ENCODE peak calls at places on chromosomes 6 and 20, in five cellular contexts. V is T-helper 9 cell, O is anterior cingulate cortex, A is AG08395, L is upper lobe of right lung. Q is an unnamed sample.

GRCh38 chr6:153129873-153130514 is 1.1 kb downstream of the RGS17 start:
- DNase-seq in V (no peak), O (peak), A (peak), L (no peak), Q (no peak)

GRCh38 chr20:8073024-8073832 is 53.7 kb upstream of the TMX4 start:
- DNase-seq in V (no peak), O (no peak), A (peak), L (no peak), Q (no peak)

GRCh38 chr6:44126320-44127149 is 717 bp downstream of the MRPL14 start:
- DNase-seq in V (peak), O (no peak), A (peak), L (peak), Q (peak)

GRCh38 chr20:561437-562231 is 18.0 kb upstream of the CSNK2A1 start:
- DNase-seq in V (peak), O (peak), A (peak), L (no peak), Q (no peak)

GRCh38 chr20:19449051-19449450 is 236.6 kb downstream of the SLC24A3 start:
- DNase-seq in V (no peak), O (no peak), A (no peak), L (no peak), Q (no peak)

GRCh38 chr20:62922451-62922921 is 3.8 kb downstream of the DIDO1 start:
- DNase-seq in V (peak), O (no peak), A (no peak), L (no peak), Q (no peak)

GRCh38 chr6:45808917-45809316 is 206.7 kb downstream of the CLIC5 start:
- DNase-seq in V (no peak), O (no peak), A (no peak), L (no peak), Q (no peak)

GRCh38 chr6:1600764-1601615 is 8.7 kb upstream of the FOXC1 start:
- DNase-seq in V (no peak), O (no peak), A (no peak), L (no peak), Q (no peak)

GRCh38 chr6:110882824-110883554 is 8.4 kb downstream of the AMD1 start:
- DNase-seq in V (no peak), O (no peak), A (no peak), L (no peak), Q (no peak)

GRCh38 chr6:53361549-53362031 is 12.8 kb upstream of the ELOVL5 start:
- DNase-seq in V (peak), O (peak), A (peak), L (peak), Q (peak)

GRCh38 chr6:6801002-6801329 is 212.4 kb downstream of the LY86 start:
- DNase-seq in V (no peak), O (no peak), A (no peak), L (no peak), Q (no peak)

GRCh38 chr6:15444881-15445280 is 199.0 kb downstream of the JARID2 start:
- DNase-seq in V (no peak), O (no peak), A (no peak), L (no peak), Q (no peak)

GRCh38 chr6:132960720-132961119 is 146.4 kb downstream of the RPS12 start:
- DNase-seq in V (no peak), O (no peak), A (no peak), L (no peak), Q (no peak)

GRCh38 chr20:24770628-24771556 is 178.2 kb upstream of the CST7 start:
- DNase-seq in V (no peak), O (no peak), A (no peak), L (no peak), Q (no peak)

GRCh38 chr6:125944434-125944816 is 12.1 kb upstream of the HINT3 start:
- DNase-seq in V (no peak), O (no peak), A (peak), L (peak), Q (no peak)

GRCh38 chr6:134609862-134610261 is 291.9 kb upstream of the SGK1 start:
- DNase-seq in V (no peak), O (no peak), A (no peak), L (no peak), Q (no peak)

GRCh38 chr6:95309545-95309944 is 267.8 kb upstream of the MANEA start:
- DNase-seq in V (no peak), O (no peak), A (no peak), L (no peak), Q (no peak)

GRCh38 chr6:32668226-32668747 is 1.8 kb upstream of the HLA-DQB1 start:
- DNase-seq in V (peak), O (no peak), A (no peak), L (peak), Q (peak)

GRCh38 chr6:32854376-32855178 is 585 bp downstream of the PSMB9 start:
- DNase-seq in V (peak), O (no peak), A (peak), L (no peak), Q (peak)

GRCh38 chr20:32539817-32540675 is 45.1 kb downstream of the NOL4L start:
- DNase-seq in V (peak), O (no peak), A (no peak), L (no peak), Q (peak)

GRCh38 chr20:25032478-25033183 is 25.3 kb downstream of the ACSS1 start:
- DNase-seq in V (no peak), O (peak), A (no peak), L (no peak), Q (no peak)

GRCh38 chr6:3566812-3567211 is 110.0 kb upstream of the SLC22A23 start:
- DNase-seq in V (no peak), O (no peak), A (peak), L (no peak), Q (no peak)

GRCh38 chr6:75528423-75528822 is 34.8 kb upstream of the FILIP1 start:
- DNase-seq in V (no peak), O (no peak), A (peak), L (no peak), Q (no peak)

GRCh38 chr20:19024296-19025035 is 188.0 kb upstream of the SLC24A3 start:
- DNase-seq in V (no peak), O (no peak), A (no peak), L (no peak), Q (no peak)

GRCh38 chr6:26290941-26291340 is 74.1 kb upstream of the BTN3A2 start:
- DNase-seq in V (no peak), O (no peak), A (no peak), L (no peak), Q (no peak)

GRCh38 chr6:46056906-46057529 is 41.4 kb upstream of the CLIC5 start:
- DNase-seq in V (no peak), O (no peak), A (peak), L (no peak), Q (no peak)

GRCh38 chr6:34362909-34363713 is 29.4 kb downstream of the NUDT3 start:
- DNase-seq in V (no peak), O (no peak), A (no peak), L (no peak), Q (no peak)

GRCh38 chr6:13012977-13013680 is 296.6 kb downstream of the PHACTR1 start:
- DNase-seq in V (no peak), O (peak), A (no peak), L (peak), Q (no peak)

GRCh38 chr20:4944518-4944917 is 56.8 kb downstream of the SLC23A2 start:
- DNase-seq in V (no peak), O (no peak), A (peak), L (no peak), Q (no peak)

GRCh38 chr6:165573671-165574070 is 89.4 kb downstream of the PDE10A start:
- DNase-seq in V (no peak), O (no peak), A (no peak), L (no peak), Q (no peak)

GRCh38 chr6:88119769-88120168 is 46.4 kb downstream of the CNR1 start:
- DNase-seq in V (no peak), O (no peak), A (no peak), L (no peak), Q (no peak)

GRCh38 chr20:33704197-33704924 is 15.7 kb downstream of the PXMP4 start:
- DNase-seq in V (no peak), O (no peak), A (no peak), L (no peak), Q (no peak)

GRCh38 chr6:16524380-16524707 is 236.9 kb downstream of the ATXN1 start:
- DNase-seq in V (no peak), O (no peak), A (peak), L (no peak), Q (no peak)

GRCh38 chr6:139961190-139961589 is 586.7 kb upstream of the CITED2 start:
- DNase-seq in V (no peak), O (no peak), A (no peak), L (no peak), Q (no peak)

GRCh38 chr6:148972481-148972880 is 225.7 kb downstream of the UST start:
- DNase-seq in V (peak), O (no peak), A (no peak), L (no peak), Q (no peak)

GRCh38 chr6:106560966-106561740 is 68.1 kb downstream of the RTN4IP1 start:
- DNase-seq in V (no peak), O (no peak), A (peak), L (no peak), Q (no peak)

GRCh38 chr6:939526-940252 is 246.8 kb upstream of the EXOC2 start:
- DNase-seq in V (no peak), O (no peak), A (no peak), L (no peak), Q (no peak)

GRCh38 chr6:106085984-106086832 is at the start of gene PRDM1:
- DNase-seq in V (peak), O (no peak), A (peak), L (peak), Q (peak)